ENCODE peak calls at places on chromosomes 11 and 22, in seven cellular contexts. One of them, this sample, is unnamed.

GRCh38 chr22:36238348-36239149 is 778 bp downstream of the APOL2 start:
- DNase-seq in H1: no peak
- DNase-seq in GM12878: no peak
- DNase-seq in HepG2: no peak
- DNase-seq in K562: peak
- DNase-seq in Panc1: no peak
- DNase-seq in SK-N-SH: peak
- DNase-seq in this sample: no peak

GRCh38 chr11:57456960-57457642 is 3.2 kb upstream of the RTN4RL2 start:
- DNase-seq in H1: peak
- DNase-seq in GM12878: no peak
- DNase-seq in HepG2: peak
- DNase-seq in K562: peak
- DNase-seq in Panc1: peak
- DNase-seq in SK-N-SH: peak
- DNase-seq in this sample: peak

GRCh38 chr11:94771390-94771789 is 3.2 kb downstream of the AMOTL1 start:
- DNase-seq in H1: no peak
- DNase-seq in GM12878: no peak
- DNase-seq in HepG2: no peak
- DNase-seq in K562: no peak
- DNase-seq in Panc1: no peak
- DNase-seq in SK-N-SH: no peak
- DNase-seq in this sample: no peak

GRCh38 chr11:130897262-130898182 is 18.8 kb downstream of the SNX19 start:
- DNase-seq in H1: no peak
- DNase-seq in GM12878: no peak
- DNase-seq in HepG2: no peak
- DNase-seq in K562: no peak
- DNase-seq in Panc1: no peak
- DNase-seq in SK-N-SH: no peak
- DNase-seq in this sample: no peak

GRCh38 chr22:42939941-42940653 is 74.9 kb downstream of the PACSIN2 start:
- DNase-seq in H1: no peak
- DNase-seq in GM12878: no peak
- DNase-seq in HepG2: peak
- DNase-seq in K562: no peak
- DNase-seq in Panc1: peak
- DNase-seq in SK-N-SH: no peak
- DNase-seq in this sample: peak

GRCh38 chr11:107526197-107526596 is 39.3 kb downstream of the ALKBH8 start:
- DNase-seq in H1: no peak
- DNase-seq in GM12878: no peak
- DNase-seq in HepG2: no peak
- DNase-seq in K562: no peak
- DNase-seq in Panc1: no peak
- DNase-seq in SK-N-SH: no peak
- DNase-seq in this sample: no peak

GRCh38 chr11:94948070-94948617 is 25.2 kb downstream of the CWC15 start:
- DNase-seq in H1: no peak
- DNase-seq in GM12878: no peak
- DNase-seq in HepG2: no peak
- DNase-seq in K562: peak
- DNase-seq in Panc1: no peak
- DNase-seq in SK-N-SH: no peak
- DNase-seq in this sample: no peak

GRCh38 chr22:20422271-20422958 is 15.2 kb downstream of the SCARF2 start:
- DNase-seq in H1: no peak
- DNase-seq in GM12878: no peak
- DNase-seq in HepG2: no peak
- DNase-seq in K562: no peak
- DNase-seq in Panc1: no peak
- DNase-seq in SK-N-SH: peak
- DNase-seq in this sample: no peak

GRCh38 chr22:40348025-40348658 is 1.8 kb downstream of the ADSL start:
- DNase-seq in H1: no peak
- DNase-seq in GM12878: no peak
- DNase-seq in HepG2: peak
- DNase-seq in K562: peak
- DNase-seq in Panc1: no peak
- DNase-seq in SK-N-SH: peak
- DNase-seq in this sample: peak

GRCh38 chr11:130674686-130675085 is 226.2 kb downstream of the ADAMTS15 start:
- DNase-seq in H1: no peak
- DNase-seq in GM12878: no peak
- DNase-seq in HepG2: no peak
- DNase-seq in K562: no peak
- DNase-seq in Panc1: no peak
- DNase-seq in SK-N-SH: no peak
- DNase-seq in this sample: no peak

GRCh38 chr11:73203790-73204189 is 14.3 kb upstream of the P2RY2 start:
- DNase-seq in H1: no peak
- DNase-seq in GM12878: no peak
- DNase-seq in HepG2: no peak
- DNase-seq in K562: no peak
- DNase-seq in Panc1: no peak
- DNase-seq in SK-N-SH: no peak
- DNase-seq in this sample: no peak

GRCh38 chr22:46069518-46070214 is 80.7 kb upstream of the PPARA start:
- DNase-seq in H1: no peak
- DNase-seq in GM12878: no peak
- DNase-seq in HepG2: no peak
- DNase-seq in K562: no peak
- DNase-seq in Panc1: peak
- DNase-seq in SK-N-SH: peak
- DNase-seq in this sample: peak

GRCh38 chr22:23837496-23837859 is 1.3 kb downstream of the DERL3 start:
- DNase-seq in H1: no peak
- DNase-seq in GM12878: no peak
- DNase-seq in HepG2: no peak
- DNase-seq in K562: no peak
- DNase-seq in Panc1: no peak
- DNase-seq in SK-N-SH: peak
- DNase-seq in this sample: no peak

GRCh38 chr11:19703211-19703610 is 9.4 kb upstream of the NAV2 start:
- DNase-seq in H1: no peak
- DNase-seq in GM12878: no peak
- DNase-seq in HepG2: no peak
- DNase-seq in K562: no peak
- DNase-seq in Panc1: no peak
- DNase-seq in SK-N-SH: peak
- DNase-seq in this sample: no peak

GRCh38 chr22:39503590-39503989 is 1.5 kb downstream of the MIEF1 start:
- DNase-seq in H1: no peak
- DNase-seq in GM12878: no peak
- DNase-seq in HepG2: no peak
- DNase-seq in K562: no peak
- DNase-seq in Panc1: no peak
- DNase-seq in SK-N-SH: no peak
- DNase-seq in this sample: no peak

GRCh38 chr11:30666817-30667216 is 80.7 kb upstream of the MPPED2 start:
- DNase-seq in H1: no peak
- DNase-seq in GM12878: no peak
- DNase-seq in HepG2: no peak
- DNase-seq in K562: no peak
- DNase-seq in Panc1: no peak
- DNase-seq in SK-N-SH: no peak
- DNase-seq in this sample: no peak

GRCh38 chr22:17172172-17172833 is 13.2 kb upstream of the HDHD5 start:
- DNase-seq in H1: no peak
- DNase-seq in GM12878: no peak
- DNase-seq in HepG2: no peak
- DNase-seq in K562: no peak
- DNase-seq in Panc1: no peak
- DNase-seq in SK-N-SH: peak
- DNase-seq in this sample: no peak

GRCh38 chr11:77054018-77054417 is 12.8 kb upstream of the CAPN5 start:
- DNase-seq in H1: no peak
- DNase-seq in GM12878: no peak
- DNase-seq in HepG2: no peak
- DNase-seq in K562: no peak
- DNase-seq in Panc1: no peak
- DNase-seq in SK-N-SH: no peak
- DNase-seq in this sample: no peak

GRCh38 chr11:105051559-105051958 is 6.4 kb upstream of the CARD16 start:
- DNase-seq in H1: no peak
- DNase-seq in GM12878: no peak
- DNase-seq in HepG2: peak
- DNase-seq in K562: no peak
- DNase-seq in Panc1: no peak
- DNase-seq in SK-N-SH: no peak
- DNase-seq in this sample: no peak

GRCh38 chr11:128207861-128208321 is 379.5 kb downstream of the ETS1 start:
- DNase-seq in H1: no peak
- DNase-seq in GM12878: no peak
- DNase-seq in HepG2: no peak
- DNase-seq in K562: no peak
- DNase-seq in Panc1: peak
- DNase-seq in SK-N-SH: no peak
- DNase-seq in this sample: peak

GRCh38 chr11:128206476-128206875 is 380.9 kb downstream of the ETS1 start:
- DNase-seq in H1: no peak
- DNase-seq in GM12878: no peak
- DNase-seq in HepG2: no peak
- DNase-seq in K562: no peak
- DNase-seq in Panc1: no peak
- DNase-seq in SK-N-SH: no peak
- DNase-seq in this sample: no peak

GRCh38 chr11:128208329-128209220 is 378.8 kb downstream of the ETS1 start:
- DNase-seq in H1: no peak
- DNase-seq in GM12878: no peak
- DNase-seq in HepG2: no peak
- DNase-seq in K562: no peak
- DNase-seq in Panc1: no peak
- DNase-seq in SK-N-SH: no peak
- DNase-seq in this sample: peak

GRCh38 chr11:128204898-128205297 is 382.5 kb downstream of the ETS1 start:
- DNase-seq in H1: no peak
- DNase-seq in GM12878: no peak
- DNase-seq in HepG2: no peak
- DNase-seq in K562: no peak
- DNase-seq in Panc1: no peak
- DNase-seq in SK-N-SH: no peak
- DNase-seq in this sample: no peak

DNA sequence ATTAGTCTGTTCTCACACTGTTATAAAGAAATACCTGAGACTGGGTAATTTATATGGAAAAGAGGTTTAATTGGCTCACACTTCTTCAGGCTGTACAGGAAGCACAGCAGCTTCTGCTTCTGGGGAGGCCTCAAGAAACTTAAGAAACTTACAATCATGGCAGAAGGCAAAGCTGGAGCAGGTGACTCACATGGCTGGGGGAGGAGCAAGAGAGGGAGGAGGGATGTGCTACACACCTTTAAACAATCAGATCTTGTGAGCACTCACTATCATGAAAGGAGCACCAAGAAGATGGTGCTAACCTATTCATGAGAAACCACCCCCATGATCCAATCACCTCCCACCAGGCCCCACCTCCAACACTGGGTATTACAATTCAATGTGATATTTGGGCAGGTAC is 381.6 kb downstream of the ETS1 start:
- DNase-seq in H1: no peak
- DNase-seq in GM12878: no peak
- DNase-seq in HepG2: no peak
- DNase-seq in K562: no peak
- DNase-seq in Panc1: no peak
- DNase-seq in SK-N-SH: no peak
- DNase-seq in this sample: no peak
- TF ChIP-seq SIN3A in H1: no peak
- TF ChIP-seq SIN3A in GM12878: no peak
- TF ChIP-seq SIN3A in HepG2: no peak
- TF ChIP-seq SIN3A in K562: no peak
- TF ChIP-seq SIN3A in Panc1: no peak
- TF ChIP-seq SIN3A in SK-N-SH: no peak
- TF ChIP-seq SIN3A in this sample: no peak

DNA sequence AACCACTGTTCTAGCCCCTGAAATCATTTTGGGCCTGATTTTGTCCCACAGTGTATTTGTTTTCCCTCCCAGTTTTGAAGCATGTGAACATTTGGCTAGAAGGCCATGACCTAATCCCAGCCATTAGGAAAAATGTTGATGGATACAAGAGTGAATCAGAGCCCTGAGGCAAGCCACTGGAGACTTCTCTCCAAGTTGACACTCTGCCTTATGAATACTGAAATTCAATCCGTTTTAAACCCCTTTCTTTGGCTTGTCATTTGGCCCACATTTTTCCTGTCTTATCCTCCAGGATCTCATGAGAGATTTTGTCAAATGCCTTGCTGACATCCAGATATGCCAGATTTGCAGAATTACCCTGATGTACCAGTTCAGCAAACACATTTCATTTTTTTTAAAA is 158.8 kb downstream of the FAT3 start:
- DNase-seq in H1: no peak
- DNase-seq in GM12878: no peak
- DNase-seq in HepG2: no peak
- DNase-seq in K562: no peak
- DNase-seq in Panc1: no peak
- DNase-seq in SK-N-SH: no peak
- DNase-seq in this sample: no peak
- TF ChIP-seq SIN3A in H1: no peak
- TF ChIP-seq SIN3A in GM12878: no peak
- TF ChIP-seq SIN3A in HepG2: no peak
- TF ChIP-seq SIN3A in K562: no peak
- TF ChIP-seq SIN3A in Panc1: no peak
- TF ChIP-seq SIN3A in SK-N-SH: no peak
- TF ChIP-seq SIN3A in this sample: no peak

GRCh38 chr11:85945296-85945695 is 90.1 kb downstream of the CCDC83 start:
- DNase-seq in H1: no peak
- DNase-seq in GM12878: no peak
- DNase-seq in HepG2: no peak
- DNase-seq in K562: no peak
- DNase-seq in Panc1: no peak
- DNase-seq in SK-N-SH: no peak
- DNase-seq in this sample: no peak

GRCh38 chr11:85946221-85946620 is 91.0 kb downstream of the CCDC83 start:
- DNase-seq in H1: no peak
- DNase-seq in GM12878: no peak
- DNase-seq in HepG2: peak
- DNase-seq in K562: no peak
- DNase-seq in Panc1: no peak
- DNase-seq in SK-N-SH: no peak
- DNase-seq in this sample: no peak

GRCh38 chr11:85948884-85949283 is 93.7 kb downstream of the CCDC83 start:
- DNase-seq in H1: no peak
- DNase-seq in GM12878: no peak
- DNase-seq in HepG2: no peak
- DNase-seq in K562: no peak
- DNase-seq in Panc1: no peak
- DNase-seq in SK-N-SH: no peak
- DNase-seq in this sample: no peak

GRCh38 chr11:85947431-85948272 is 92.5 kb downstream of the CCDC83 start:
- DNase-seq in H1: no peak
- DNase-seq in GM12878: no peak
- DNase-seq in HepG2: no peak
- DNase-seq in K562: no peak
- DNase-seq in Panc1: peak
- DNase-seq in SK-N-SH: no peak
- DNase-seq in this sample: no peak

GRCh38 chr11:85945788-85946187 is 90.6 kb downstream of the CCDC83 start:
- DNase-seq in H1: no peak
- DNase-seq in GM12878: no peak
- DNase-seq in HepG2: no peak
- DNase-seq in K562: no peak
- DNase-seq in Panc1: no peak
- DNase-seq in SK-N-SH: no peak
- DNase-seq in this sample: no peak
- TF ChIP-seq SIN3A in H1: no peak
- TF ChIP-seq SIN3A in GM12878: no peak
- TF ChIP-seq SIN3A in HepG2: no peak
- TF ChIP-seq SIN3A in K562: no peak
- TF ChIP-seq SIN3A in Panc1: no peak
- TF ChIP-seq SIN3A in SK-N-SH: no peak
- TF ChIP-seq SIN3A in this sample: no peak

GRCh38 chr11:48011125-48012050 is 31.0 kb downstream of the PTPRJ start:
- DNase-seq in H1: no peak
- DNase-seq in GM12878: no peak
- DNase-seq in HepG2: no peak
- DNase-seq in K562: no peak
- DNase-seq in Panc1: no peak
- DNase-seq in SK-N-SH: no peak
- DNase-seq in this sample: no peak
- TF ChIP-seq SIN3A in H1: no peak
- TF ChIP-seq SIN3A in GM12878: no peak
- TF ChIP-seq SIN3A in HepG2: no peak
- TF ChIP-seq SIN3A in K562: no peak
- TF ChIP-seq SIN3A in Panc1: no peak
- TF ChIP-seq SIN3A in SK-N-SH: no peak
- TF ChIP-seq SIN3A in this sample: no peak